ENCODE peak calls at places on chromosome 15, in four cellular contexts. One of them, this sample, is unnamed.
A peak's percentile ranks its signal among the peaks of the same experiment; 100 is the strongest.

GRCh38 chr15:46525984-46526725 is 891.3 kb downstream of the SQOR start:
- DNase-seq in esophagus squamous epithelium: no peak
- DNase-seq in AG09309: no peak
- DNase-seq in BE2C: no peak
- DNase-seq in this sample: no peak

GRCh38 chr15:86139828-86140227 is 60.2 kb downstream of the AGBL1 start:
- DNase-seq in esophagus squamous epithelium: no peak
- DNase-seq in AG09309: no peak
- DNase-seq in BE2C: peak; percentile 36
- DNase-seq in this sample: no peak

GRCh38 chr15:100032358-100033080 is 299.3 kb upstream of the LYSMD4 start:
- DNase-seq in esophagus squamous epithelium: no peak
- DNase-seq in BE2C: no peak
- DNase-seq in AG09309: peak; percentile 13
- DNase-seq in this sample: no peak

GRCh38 chr15:90459368-90459767 is 70.4 kb upstream of the CRTC3 start:
- DNase-seq in BE2C: no peak
- DNase-seq in esophagus squamous epithelium: no peak
- DNase-seq in AG09309: no peak
- DNase-seq in this sample: no peak

GRCh38 chr15:43828061-43828657 is 1.4 kb downstream of the WDR76 start:
- DNase-seq in BE2C: no peak
- DNase-seq in esophagus squamous epithelium: no peak
- DNase-seq in AG09309: no peak
- DNase-seq in this sample: no peak

GRCh38 chr15:52790166-52790708 is at the start of gene ONECUT1:
- DNase-seq in esophagus squamous epithelium: no peak
- DNase-seq in BE2C: peak; percentile 81
- DNase-seq in AG09309: no peak
- DNase-seq in this sample: no peak

GRCh38 chr15:101122266-101122665 is 129.6 kb downstream of the CHSY1 start:
- DNase-seq in AG09309: no peak
- DNase-seq in BE2C: no peak
- DNase-seq in esophagus squamous epithelium: no peak
- DNase-seq in this sample: no peak

GRCh38 chr15:80325206-80325605 is 73.2 kb upstream of the CTXND1 start:
- DNase-seq in esophagus squamous epithelium: no peak
- DNase-seq in BE2C: no peak
- DNase-seq in AG09309: no peak
- DNase-seq in this sample: no peak

GRCh38 chr15:69973102-69973714 is 124.5 kb downstream of the TLE3 start:
- DNase-seq in BE2C: no peak
- DNase-seq in AG09309: no peak
- DNase-seq in esophagus squamous epithelium: no peak
- DNase-seq in this sample: peak; percentile 57

GRCh38 chr15:88185584-88185983 is 71.0 kb downstream of the NTRK3 start:
- DNase-seq in AG09309: no peak
- DNase-seq in BE2C: no peak
- DNase-seq in esophagus squamous epithelium: no peak
- DNase-seq in this sample: no peak

GRCh38 chr15:88191806-88192165 is 64.8 kb downstream of the NTRK3 start:
- DNase-seq in AG09309: no peak
- DNase-seq in esophagus squamous epithelium: no peak
- DNase-seq in BE2C: no peak
- DNase-seq in this sample: no peak

GRCh38 chr15:88181613-88182012 is 74.9 kb downstream of the NTRK3 start:
- DNase-seq in esophagus squamous epithelium: no peak
- DNase-seq in BE2C: no peak
- DNase-seq in AG09309: no peak
- DNase-seq in this sample: no peak

GRCh38 chr15:88187195-88187594 is 69.3 kb downstream of the NTRK3 start:
- DNase-seq in BE2C: peak; percentile 37
- DNase-seq in AG09309: no peak
- DNase-seq in esophagus squamous epithelium: no peak
- DNase-seq in this sample: no peak
- H3K4me3 ChIP-seq in BE2C: no peak overlapping the region
- H3K4me3 ChIP-seq in AG09309: no peak overlapping the region
- H3K4me3 ChIP-seq in esophagus squamous epithelium: no peak overlapping the region
- H3K4me3 ChIP-seq in this sample: no peak overlapping the region

DNA sequence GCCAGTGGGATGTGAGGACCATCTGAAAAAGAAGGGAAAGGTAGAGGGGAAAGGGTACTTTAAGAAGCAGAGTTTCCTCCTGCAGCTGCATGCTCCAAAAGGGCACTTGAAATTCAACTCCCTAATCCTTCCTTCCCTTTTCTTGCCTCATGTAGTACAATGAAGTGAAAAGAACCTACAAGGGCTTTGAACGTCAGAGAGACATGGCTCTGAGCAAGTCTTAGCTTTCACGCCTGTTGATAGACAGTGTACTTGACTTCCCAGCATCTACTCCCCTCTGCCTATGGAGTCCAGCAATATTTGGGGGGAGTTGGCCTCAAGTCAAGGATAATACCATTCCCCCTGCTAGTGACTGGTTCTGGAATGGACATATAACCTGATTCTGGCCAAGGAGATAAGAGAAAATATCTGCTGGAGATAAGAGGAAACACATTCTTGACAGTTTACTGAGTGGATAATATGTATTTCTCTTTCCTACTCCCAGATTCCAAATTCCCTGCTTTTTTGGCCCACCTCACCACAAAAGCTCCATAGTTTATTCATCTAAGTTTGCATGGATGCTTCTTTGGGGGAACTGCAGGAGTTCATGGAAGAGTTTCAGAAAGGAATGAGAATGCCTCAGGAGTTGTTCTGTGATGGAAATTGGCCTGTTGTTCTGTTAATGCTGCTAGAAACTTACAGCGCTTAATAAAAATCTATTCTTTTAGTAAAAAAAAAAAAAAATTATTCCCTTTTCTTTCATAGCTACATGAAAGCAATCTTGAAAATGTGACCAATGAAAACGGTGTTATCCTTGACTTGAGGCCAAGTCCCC is 193.0 kb upstream of the TPM1 start:
- DNase-seq in AG09309: no peak
- DNase-seq in esophagus squamous epithelium: no peak
- DNase-seq in BE2C: no peak
- DNase-seq in this sample: no peak
- TF ChIP-seq CTCF in AG09309: no peak
- TF ChIP-seq CTCF in esophagus squamous epithelium: no peak
- TF ChIP-seq CTCF in BE2C: no peak
- TF ChIP-seq CTCF in this sample: no peak

DNA sequence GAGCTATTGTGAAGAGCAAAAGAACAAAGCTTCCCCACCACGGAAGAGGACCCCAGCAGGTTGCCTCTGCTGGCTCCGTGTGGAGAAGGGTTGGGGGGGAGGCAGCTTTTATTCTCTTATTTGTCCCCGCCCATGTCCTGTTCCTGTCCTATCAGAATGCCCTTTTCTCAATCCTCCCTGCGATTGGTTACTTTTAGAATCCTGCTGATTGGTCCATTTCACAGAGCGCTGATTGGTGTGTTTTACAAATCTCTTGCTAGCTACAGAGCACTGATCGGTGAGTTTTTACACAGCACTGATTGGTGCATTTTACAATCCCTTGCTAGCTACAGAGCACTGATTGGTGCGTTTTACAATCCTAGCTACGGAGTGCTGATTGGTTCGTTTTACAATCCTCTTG is 100.6 kb upstream of the KLF13 start:
- DNase-seq in BE2C: no peak
- DNase-seq in esophagus squamous epithelium: no peak
- DNase-seq in AG09309: no peak
- DNase-seq in this sample: no peak
- H3K4me3 ChIP-seq in BE2C: no peak overlapping the region
- H3K4me3 ChIP-seq in esophagus squamous epithelium: no peak overlapping the region
- H3K4me3 ChIP-seq in AG09309: no peak overlapping the region
- H3K4me3 ChIP-seq in this sample: no peak overlapping the region

GRCh38 chr15:89002281-89002761 is 85.9 kb upstream of the ABHD2 start:
- DNase-seq in BE2C: no peak
- DNase-seq in AG09309: peak; percentile 78
- DNase-seq in esophagus squamous epithelium: no peak
- DNase-seq in this sample: no peak

GRCh38 chr15:89002830-89003229 is 85.4 kb upstream of the ABHD2 start:
- DNase-seq in esophagus squamous epithelium: no peak
- DNase-seq in BE2C: no peak
- DNase-seq in AG09309: no peak
- DNase-seq in this sample: no peak

GRCh38 chr15:89004726-89005030 is 83.6 kb upstream of the ABHD2 start:
- DNase-seq in AG09309: no peak
- DNase-seq in BE2C: no peak
- DNase-seq in esophagus squamous epithelium: no peak
- DNase-seq in this sample: no peak

GRCh38 chr15:89007989-89008388 is 80.3 kb upstream of the ABHD2 start:
- DNase-seq in BE2C: no peak
- DNase-seq in esophagus squamous epithelium: no peak
- DNase-seq in AG09309: no peak
- DNase-seq in this sample: no peak

GRCh38 chr15:89003865-89004725 is 84.2 kb upstream of the ABHD2 start:
- DNase-seq in AG09309: no peak
- DNase-seq in BE2C: peak; percentile 54
- DNase-seq in esophagus squamous epithelium: no peak
- DNase-seq in this sample: peak; percentile 22
- TF ChIP-seq CTCF in AG09309: peak; percentile 46
- TF ChIP-seq CTCF in BE2C: peak; percentile 65
- TF ChIP-seq CTCF in esophagus squamous epithelium: peak; percentile 10
- TF ChIP-seq CTCF in this sample: peak; percentile 58

DNA sequence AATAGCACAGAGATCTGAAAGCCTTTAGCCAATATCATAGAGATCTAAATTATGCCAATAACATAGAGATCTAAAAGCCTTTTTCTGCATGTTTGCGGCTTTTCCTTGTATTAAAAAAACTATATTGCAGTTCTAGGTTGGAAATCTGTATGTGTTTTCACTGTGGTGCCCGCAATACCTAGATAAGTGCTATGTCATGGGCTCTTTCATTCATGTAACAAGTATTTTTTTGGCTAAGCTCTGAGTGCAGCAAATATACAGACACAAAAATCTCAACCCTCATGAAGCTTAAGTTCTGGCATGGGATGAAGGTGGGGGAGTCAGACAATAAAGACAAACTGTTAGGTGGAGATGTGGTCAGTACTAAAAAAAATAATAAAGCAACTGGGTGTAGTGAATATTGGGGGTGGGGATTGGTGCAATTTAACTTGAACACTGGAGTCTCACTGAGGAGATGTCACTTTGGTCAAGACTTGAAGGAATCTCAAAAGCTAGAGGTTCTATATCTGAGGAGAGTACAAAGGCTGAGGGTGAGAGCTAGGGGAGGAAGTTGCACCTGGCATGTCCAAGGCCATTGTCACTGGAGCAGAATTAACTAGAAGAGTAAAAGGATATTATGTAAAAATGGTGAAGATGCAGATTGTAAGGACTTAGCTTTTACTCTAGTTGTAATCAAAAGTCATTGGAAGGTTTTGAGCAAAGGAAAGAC is 978 bp downstream of the BUB1B start:
- DNase-seq in esophagus squamous epithelium: no peak
- DNase-seq in BE2C: no peak
- DNase-seq in AG09309: no peak
- DNase-seq in this sample: no peak
- H3K4me3 ChIP-seq in esophagus squamous epithelium: peak overlapping the region; percentile 73
- H3K4me3 ChIP-seq in BE2C: peak overlapping the region; percentile 92
- H3K4me3 ChIP-seq in AG09309: peak overlapping the region; percentile 89
- H3K4me3 ChIP-seq in this sample: peak overlapping the region; percentile 75

GRCh38 chr15:38373016-38373415 is 80.9 kb upstream of the FAM98B start:
- DNase-seq in esophagus squamous epithelium: no peak
- DNase-seq in BE2C: no peak
- DNase-seq in AG09309: no peak
- DNase-seq in this sample: no peak
- TF ChIP-seq CTCF in esophagus squamous epithelium: no peak
- TF ChIP-seq CTCF in BE2C: no peak
- TF ChIP-seq CTCF in AG09309: no peak
- TF ChIP-seq CTCF in this sample: no peak

GRCh38 chr15:74784854-74785715 is 3.2 kb downstream of the CSK start:
- DNase-seq in esophagus squamous epithelium: no peak
- DNase-seq in AG09309: no peak
- DNase-seq in BE2C: no peak
- DNase-seq in this sample: no peak
- H3K4me3 ChIP-seq in esophagus squamous epithelium: peak overlapping the region; percentile 84
- H3K4me3 ChIP-seq in AG09309: no peak overlapping the region
- H3K4me3 ChIP-seq in BE2C: no peak overlapping the region
- H3K4me3 ChIP-seq in this sample: no peak overlapping the region

DNA sequence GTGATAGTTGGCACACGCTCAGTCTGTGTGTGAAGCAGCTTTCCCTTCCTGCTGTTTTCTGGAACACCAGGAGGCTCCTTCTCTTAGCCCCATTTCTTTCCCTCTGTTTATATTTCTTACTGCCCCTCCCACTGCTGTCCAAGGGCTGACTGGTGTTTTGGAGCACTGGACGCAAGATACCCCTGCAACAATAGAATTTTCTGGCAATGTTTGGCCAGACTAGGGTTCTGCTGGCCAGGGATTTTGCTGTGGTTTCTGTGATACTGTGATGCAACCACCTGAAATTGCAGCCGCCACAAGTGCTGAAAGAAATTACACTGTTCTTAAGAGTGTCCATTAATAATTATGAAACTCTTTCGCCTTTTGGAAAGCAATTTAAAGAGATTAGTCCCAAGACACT is 159.6 kb upstream of the CHRM5 start:
- DNase-seq in BE2C: no peak
- DNase-seq in esophagus squamous epithelium: no peak
- DNase-seq in AG09309: peak; percentile 29
- DNase-seq in this sample: no peak
- TF ChIP-seq CTCF in BE2C: no peak
- TF ChIP-seq CTCF in esophagus squamous epithelium: no peak
- TF ChIP-seq CTCF in AG09309: no peak
- TF ChIP-seq CTCF in this sample: no peak